ENCODE peak calls at places on chromosomes 7 and 10, in seven cellular contexts. H is stimulated activated CD8-positive, alpha-beta memory T cell treated with anti-CD3 and anti-CD28 coated beads, Interleukin-7, amount 100 ng/mL, for 4 hours; Y is HS-5; O is neural progenitor cell; W is OCI-LY7; X is brain pericyte; L is Calu3. G is an unnamed sample.

GRCh38 chr10:26468691-26469090 is 30.6 kb downstream of the APBB1IP start:
- DNase-seq in L (peak), Y (no peak), X (no peak), W (peak), H (no peak), O (no peak), G (no peak)

GRCh38 chr7:133235212-133235883 is 17.5 kb upstream of the EXOC4 start:
- DNase-seq in X (no peak), H (no peak), W (no peak), O (no peak), L (no peak), Y (no peak), G (no peak)

GRCh38 chr10:95660283-95660682 is 3.8 kb upstream of the ALDH18A1 start:
- DNase-seq in W (no peak), O (no peak), L (no peak), Y (no peak), H (no peak), X (no peak), G (no peak)

GRCh38 chr10:26391701-26392695 is 46.1 kb upstream of the APBB1IP start:
- DNase-seq in O (peak), H (no peak), X (no peak), W (peak), L (no peak), Y (no peak), G (no peak)

GRCh38 chr7:84568786-84569185 is 374.2 kb upstream of the SEMA3A start:
- DNase-seq in Y (no peak), W (no peak), X (no peak), H (no peak), O (no peak), L (no peak), G (no peak)

GRCh38 chr7:102004831-102005230 is 187.4 kb downstream of the CUX1 start:
- DNase-seq in X (no peak), O (no peak), Y (no peak), W (no peak), L (no peak), H (no peak), G (no peak)

GRCh38 chr10:85862771-85863170 is 503.8 kb downstream of the GRID1 start:
- DNase-seq in Y (no peak), H (no peak), L (no peak), X (no peak), O (no peak), W (no peak), G (no peak)

GRCh38 chr7:154287370-154287769 is 235.2 kb downstream of the DPP6 start:
- DNase-seq in O (peak), L (no peak), Y (no peak), W (no peak), H (no peak), X (no peak), G (no peak)

GRCh38 chr10:80041162-80041561 is 37.3 kb upstream of the TMEM254 start:
- DNase-seq in H (no peak), X (no peak), O (no peak), Y (no peak), W (no peak), L (no peak), G (no peak)

GRCh38 chr10:99975942-99976809 is 33.6 kb downstream of the DNMBP start:
- DNase-seq in X (peak), L (no peak), H (no peak), O (no peak), W (no peak), Y (no peak), G (peak)

GRCh38 chr7:51237727-51238126 is 78.9 kb downstream of the COBL start:
- DNase-seq in L (no peak), X (no peak), Y (no peak), H (no peak), W (no peak), O (no peak), G (no peak)

GRCh38 chr7:130940907-130941306 is 206.9 kb upstream of the KLF14 start:
- DNase-seq in Y (no peak), W (no peak), O (no peak), X (no peak), H (no peak), L (no peak), G (no peak)

GRCh38 chr7:118111347-118111746 is 72.6 kb upstream of the LSM8 start:
- DNase-seq in Y (peak), W (no peak), H (no peak), X (no peak), L (no peak), O (no peak), G (no peak)

GRCh38 chr7:78417180-78417853 is 618.7 kb downstream of the PHTF2 start:
- DNase-seq in X (no peak), H (no peak), L (no peak), O (no peak), W (no peak), Y (no peak), G (no peak)

GRCh38 chr7:55569797-55570196 is 2.5 kb downstream of the VOPP1 start:
- DNase-seq in H (peak), X (no peak), Y (no peak), W (peak), O (no peak), L (no peak), G (no peak)

GRCh38 chr10:101896466-101896865 is 52.9 kb upstream of the KCNIP2 start:
- DNase-seq in X (no peak), Y (no peak), O (no peak), H (no peak), L (no peak), W (no peak), G (no peak)